ENCODE peak calls at places on chromosomes 5 and 9, in ten cellular contexts. One of them, this sample, is unnamed.
A peak's percentile ranks its signal among the peaks of the same experiment; 100 is the strongest.

GRCh38 chr5:7873216-7873615 is 4.3 kb downstream of the MTRR start:
- DNase-seq in HCT116: no peak
- DNase-seq in lower leg skin: no peak
- DNase-seq in WERI-Rb-1: no peak
- DNase-seq in CD8-positive, alpha-beta T cell: no peak
- DNase-seq in sigmoid colon: no peak
- DNase-seq in foreskin fibroblast: no peak
- DNase-seq in hepatocyte: no peak
- DNase-seq in fibroblast of pulmonary artery: no peak
- DNase-seq in heart left ventricle: no peak
- DNase-seq in this sample: no peak

GRCh38 chr9:8895498-8896224 is 1096.1 kb upstream of the DMAC1 start:
- DNase-seq in HCT116: no peak
- DNase-seq in CD8-positive, alpha-beta T cell: no peak
- DNase-seq in lower leg skin: no peak
- DNase-seq in hepatocyte: peak; percentile 72
- DNase-seq in fibroblast of pulmonary artery: peak; percentile 65
- DNase-seq in sigmoid colon: no peak
- DNase-seq in heart left ventricle: no peak
- DNase-seq in foreskin fibroblast: peak; percentile 68
- DNase-seq in WERI-Rb-1: peak; percentile 13
- DNase-seq in this sample: peak; percentile 62

GRCh38 chr5:113435571-113435970 is 782 bp upstream of the TSSK1B start:
- DNase-seq in CD8-positive, alpha-beta T cell: no peak
- DNase-seq in WERI-Rb-1: no peak
- DNase-seq in fibroblast of pulmonary artery: no peak
- DNase-seq in foreskin fibroblast: no peak
- DNase-seq in HCT116: no peak
- DNase-seq in lower leg skin: no peak
- DNase-seq in sigmoid colon: no peak
- DNase-seq in heart left ventricle: peak; percentile 55
- DNase-seq in hepatocyte: no peak
- DNase-seq in this sample: no peak

GRCh38 chr9:89951671-89952070 is 346.9 kb downstream of the GADD45G start:
- DNase-seq in lower leg skin: no peak
- DNase-seq in sigmoid colon: no peak
- DNase-seq in heart left ventricle: no peak
- DNase-seq in CD8-positive, alpha-beta T cell: no peak
- DNase-seq in hepatocyte: no peak
- DNase-seq in fibroblast of pulmonary artery: no peak
- DNase-seq in WERI-Rb-1: no peak
- DNase-seq in HCT116: no peak
- DNase-seq in foreskin fibroblast: no peak
- DNase-seq in this sample: peak; percentile 56

GRCh38 chr5:146283344-146283761 is 55.3 kb upstream of the POU4F3 start:
- DNase-seq in HCT116: peak; percentile 86
- DNase-seq in WERI-Rb-1: no peak
- DNase-seq in lower leg skin: no peak
- DNase-seq in foreskin fibroblast: peak; percentile 81
- DNase-seq in CD8-positive, alpha-beta T cell: no peak
- DNase-seq in heart left ventricle: no peak
- DNase-seq in sigmoid colon: no peak
- DNase-seq in hepatocyte: peak; percentile 12
- DNase-seq in fibroblast of pulmonary artery: peak; percentile 88
- DNase-seq in this sample: peak; percentile 83

GRCh38 chr5:154168395-154168794 is 22.1 kb upstream of the GALNT10 start:
- DNase-seq in foreskin fibroblast: peak; percentile 29
- DNase-seq in hepatocyte: no peak
- DNase-seq in CD8-positive, alpha-beta T cell: no peak
- DNase-seq in HCT116: no peak
- DNase-seq in fibroblast of pulmonary artery: no peak
- DNase-seq in WERI-Rb-1: no peak
- DNase-seq in heart left ventricle: peak; percentile 36
- DNase-seq in sigmoid colon: no peak
- DNase-seq in lower leg skin: no peak
- DNase-seq in this sample: peak; percentile 28

GRCh38 chr5:11524188-11524587 is 380.1 kb downstream of the CTNND2 start:
- DNase-seq in sigmoid colon: no peak
- DNase-seq in HCT116: no peak
- DNase-seq in foreskin fibroblast: no peak
- DNase-seq in WERI-Rb-1: no peak
- DNase-seq in CD8-positive, alpha-beta T cell: no peak
- DNase-seq in lower leg skin: no peak
- DNase-seq in heart left ventricle: no peak
- DNase-seq in hepatocyte: no peak
- DNase-seq in fibroblast of pulmonary artery: no peak
- DNase-seq in this sample: no peak

GRCh38 chr5:1172670-1173404 is 28.6 kb upstream of the SLC6A19 start:
- DNase-seq in heart left ventricle: no peak
- DNase-seq in fibroblast of pulmonary artery: no peak
- DNase-seq in CD8-positive, alpha-beta T cell: no peak
- DNase-seq in foreskin fibroblast: no peak
- DNase-seq in lower leg skin: no peak
- DNase-seq in sigmoid colon: no peak
- DNase-seq in HCT116: no peak
- DNase-seq in hepatocyte: no peak
- DNase-seq in WERI-Rb-1: no peak
- DNase-seq in this sample: no peak

GRCh38 chr5:96432245-96433065 is 593 bp downstream of the PCSK1 start:
- DNase-seq in foreskin fibroblast: peak; percentile 30
- DNase-seq in CD8-positive, alpha-beta T cell: no peak
- DNase-seq in hepatocyte: peak; percentile 6
- DNase-seq in sigmoid colon: no peak
- DNase-seq in fibroblast of pulmonary artery: no peak
- DNase-seq in heart left ventricle: no peak
- DNase-seq in HCT116: no peak
- DNase-seq in WERI-Rb-1: peak; percentile 39
- DNase-seq in lower leg skin: no peak
- DNase-seq in this sample: peak; percentile 49

GRCh38 chr5:22852807-22853670 is at the start of gene CDH12:
- DNase-seq in hepatocyte: peak; percentile 26
- DNase-seq in lower leg skin: peak; percentile 78
- DNase-seq in foreskin fibroblast: no peak
- DNase-seq in fibroblast of pulmonary artery: no peak
- DNase-seq in sigmoid colon: no peak
- DNase-seq in WERI-Rb-1: peak; percentile 79
- DNase-seq in CD8-positive, alpha-beta T cell: no peak
- DNase-seq in heart left ventricle: no peak
- DNase-seq in HCT116: no peak
- DNase-seq in this sample: no peak

GRCh38 chr5:169408735-169409134 is 107.8 kb upstream of the SLIT3 start:
- DNase-seq in foreskin fibroblast: peak; percentile 43
- DNase-seq in fibroblast of pulmonary artery: no peak
- DNase-seq in sigmoid colon: no peak
- DNase-seq in lower leg skin: no peak
- DNase-seq in heart left ventricle: no peak
- DNase-seq in hepatocyte: no peak
- DNase-seq in HCT116: no peak
- DNase-seq in CD8-positive, alpha-beta T cell: no peak
- DNase-seq in WERI-Rb-1: no peak
- DNase-seq in this sample: peak; percentile 69

DNA sequence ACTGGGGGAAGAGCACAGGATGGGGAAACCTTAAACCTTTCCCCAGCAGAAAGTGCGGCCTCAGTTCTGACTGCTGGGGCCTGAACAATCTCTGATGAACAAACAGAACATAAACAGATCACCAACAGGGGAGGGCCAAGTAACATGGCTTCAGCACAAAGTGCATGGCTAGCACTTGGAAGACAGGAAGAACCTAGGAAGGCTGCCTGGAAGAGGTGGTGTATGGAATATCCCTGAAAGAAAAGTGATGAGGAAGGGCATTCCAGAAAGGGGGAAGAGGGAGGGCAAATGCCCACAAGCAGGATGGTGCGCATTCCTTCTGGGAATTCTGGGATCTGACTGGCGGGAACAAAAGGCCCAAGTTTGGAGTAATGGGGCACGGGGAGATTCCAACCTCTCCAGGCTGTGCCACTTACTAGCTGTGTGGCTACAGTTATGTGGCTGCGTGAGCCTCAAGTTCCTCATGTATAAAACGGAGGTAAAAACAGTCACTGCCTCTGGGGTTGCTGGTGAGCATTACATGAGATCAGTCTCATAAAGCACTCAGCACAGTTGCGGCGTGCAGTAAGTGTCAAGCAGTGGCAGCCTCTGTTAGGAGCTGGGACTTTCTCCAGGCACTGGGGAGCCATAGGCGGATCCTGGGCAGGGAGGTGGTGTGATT is 1.6 kb downstream of the PDGFRB start:
- DNase-seq in heart left ventricle: no peak
- DNase-seq in fibroblast of pulmonary artery: peak; percentile 74
- DNase-seq in foreskin fibroblast: peak; percentile 86
- DNase-seq in lower leg skin: no peak
- DNase-seq in CD8-positive, alpha-beta T cell: no peak
- DNase-seq in hepatocyte: peak; percentile 69
- DNase-seq in WERI-Rb-1: no peak
- DNase-seq in sigmoid colon: no peak
- DNase-seq in HCT116: no peak
- DNase-seq in this sample: peak; percentile 75
- H3K4me3 ChIP-seq in heart left ventricle: peak overlapping the region; percentile 50
- H3K4me3 ChIP-seq in fibroblast of pulmonary artery: peak overlapping the region; percentile 94
- H3K4me3 ChIP-seq in foreskin fibroblast: peak overlapping the region; percentile 99
- H3K4me3 ChIP-seq in lower leg skin: peak overlapping the region; percentile 40
- H3K4me3 ChIP-seq in CD8-positive, alpha-beta T cell: no peak overlapping the region
- H3K4me3 ChIP-seq in hepatocyte: no peak overlapping the region
- H3K4me3 ChIP-seq in WERI-Rb-1: no peak overlapping the region
- H3K4me3 ChIP-seq in sigmoid colon: peak overlapping the region; percentile 61
- H3K4me3 ChIP-seq in HCT116: no peak overlapping the region
- H3K4me3 ChIP-seq in this sample: peak overlapping the region; percentile 97

DNA sequence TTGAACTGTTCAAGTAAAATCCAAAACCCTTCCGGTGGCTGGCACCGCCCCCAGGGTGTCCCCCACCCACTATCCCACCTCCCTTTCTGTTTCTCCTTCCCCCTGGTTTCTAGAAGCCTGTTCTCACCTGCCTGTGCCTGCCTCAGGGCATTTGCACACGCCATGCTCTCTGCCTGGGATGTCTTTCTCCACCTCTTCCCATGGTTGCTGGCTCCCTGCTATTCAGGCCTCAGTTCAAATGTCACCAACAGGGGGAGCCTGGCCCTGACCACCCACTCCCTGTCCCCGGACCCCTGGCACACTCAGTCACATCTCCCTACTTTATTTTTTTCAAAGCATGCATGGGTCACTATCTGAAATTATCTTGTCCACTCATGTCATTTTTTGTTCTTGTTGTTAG is 39.9 kb upstream of the EEIG1 start:
- DNase-seq in WERI-Rb-1: no peak
- DNase-seq in foreskin fibroblast: no peak
- DNase-seq in sigmoid colon: no peak
- DNase-seq in heart left ventricle: no peak
- DNase-seq in lower leg skin: no peak
- DNase-seq in CD8-positive, alpha-beta T cell: no peak
- DNase-seq in hepatocyte: no peak
- DNase-seq in HCT116: no peak
- DNase-seq in fibroblast of pulmonary artery: no peak
- DNase-seq in this sample: no peak
- TF ChIP-seq CTCF in WERI-Rb-1: peak; percentile 62
- TF ChIP-seq CTCF in foreskin fibroblast: peak; percentile 16
- TF ChIP-seq CTCF in sigmoid colon: no peak
- TF ChIP-seq CTCF in heart left ventricle: no peak
- TF ChIP-seq CTCF in lower leg skin: no peak
- TF ChIP-seq CTCF in CD8-positive, alpha-beta T cell: no peak
- TF ChIP-seq CTCF in hepatocyte: no peak
- TF ChIP-seq CTCF in HCT116: peak; percentile 16
- TF ChIP-seq CTCF in fibroblast of pulmonary artery: peak; percentile 32
- TF ChIP-seq CTCF in this sample: peak; percentile 10

GRCh38 chr9:95055851-95056551 is 261.5 kb downstream of the FANCC start:
- DNase-seq in HCT116: no peak
- DNase-seq in lower leg skin: no peak
- DNase-seq in sigmoid colon: no peak
- DNase-seq in hepatocyte: no peak
- DNase-seq in heart left ventricle: no peak
- DNase-seq in CD8-positive, alpha-beta T cell: no peak
- DNase-seq in fibroblast of pulmonary artery: peak; percentile 73
- DNase-seq in foreskin fibroblast: peak; percentile 72
- DNase-seq in WERI-Rb-1: no peak
- DNase-seq in this sample: peak; percentile 43
- H3K4me3 ChIP-seq in HCT116: no peak overlapping the region
- H3K4me3 ChIP-seq in lower leg skin: no peak overlapping the region
- H3K4me3 ChIP-seq in sigmoid colon: peak overlapping the region; percentile 41
- H3K4me3 ChIP-seq in hepatocyte: no peak overlapping the region
- H3K4me3 ChIP-seq in heart left ventricle: peak overlapping the region; percentile 26
- H3K4me3 ChIP-seq in CD8-positive, alpha-beta T cell: no peak overlapping the region
- H3K4me3 ChIP-seq in fibroblast of pulmonary artery: no peak overlapping the region
- H3K4me3 ChIP-seq in foreskin fibroblast: peak overlapping the region; percentile 30
- H3K4me3 ChIP-seq in WERI-Rb-1: no peak overlapping the region
- H3K4me3 ChIP-seq in this sample: no peak overlapping the region

GRCh38 chr9:69719368-69719767 is 40.4 kb downstream of the PTAR1 start:
- DNase-seq in CD8-positive, alpha-beta T cell: no peak
- DNase-seq in HCT116: no peak
- DNase-seq in hepatocyte: peak; percentile 14
- DNase-seq in sigmoid colon: no peak
- DNase-seq in foreskin fibroblast: no peak
- DNase-seq in lower leg skin: no peak
- DNase-seq in fibroblast of pulmonary artery: peak; percentile 54
- DNase-seq in WERI-Rb-1: no peak
- DNase-seq in heart left ventricle: no peak
- DNase-seq in this sample: peak; percentile 8

GRCh38 chr9:69715825-69716224 is 43.7 kb upstream of the APBA1 start:
- DNase-seq in foreskin fibroblast: no peak
- DNase-seq in sigmoid colon: no peak
- DNase-seq in fibroblast of pulmonary artery: no peak
- DNase-seq in WERI-Rb-1: no peak
- DNase-seq in CD8-positive, alpha-beta T cell: no peak
- DNase-seq in HCT116: no peak
- DNase-seq in hepatocyte: no peak
- DNase-seq in heart left ventricle: no peak
- DNase-seq in lower leg skin: no peak
- DNase-seq in this sample: no peak

GRCh38 chr9:69718218-69718617 is 41.6 kb downstream of the PTAR1 start:
- DNase-seq in WERI-Rb-1: no peak
- DNase-seq in sigmoid colon: no peak
- DNase-seq in fibroblast of pulmonary artery: no peak
- DNase-seq in foreskin fibroblast: no peak
- DNase-seq in CD8-positive, alpha-beta T cell: no peak
- DNase-seq in hepatocyte: no peak
- DNase-seq in heart left ventricle: no peak
- DNase-seq in HCT116: no peak
- DNase-seq in lower leg skin: no peak
- DNase-seq in this sample: no peak

GRCh38 chr9:69715096-69715495 is 42.9 kb upstream of the APBA1 start:
- DNase-seq in hepatocyte: no peak
- DNase-seq in foreskin fibroblast: no peak
- DNase-seq in CD8-positive, alpha-beta T cell: no peak
- DNase-seq in HCT116: no peak
- DNase-seq in lower leg skin: no peak
- DNase-seq in sigmoid colon: no peak
- DNase-seq in fibroblast of pulmonary artery: no peak
- DNase-seq in heart left ventricle: no peak
- DNase-seq in WERI-Rb-1: no peak
- DNase-seq in this sample: no peak
- TF ChIP-seq CTCF in hepatocyte: no peak
- TF ChIP-seq CTCF in foreskin fibroblast: no peak
- TF ChIP-seq CTCF in CD8-positive, alpha-beta T cell: no peak
- TF ChIP-seq CTCF in HCT116: no peak
- TF ChIP-seq CTCF in lower leg skin: no peak
- TF ChIP-seq CTCF in sigmoid colon: no peak
- TF ChIP-seq CTCF in fibroblast of pulmonary artery: no peak
- TF ChIP-seq CTCF in heart left ventricle: no peak
- TF ChIP-seq CTCF in WERI-Rb-1: no peak
- TF ChIP-seq CTCF in this sample: no peak

GRCh38 chr9:98888794-98889495 is 54.8 kb upstream of the COL15A1 start:
- DNase-seq in WERI-Rb-1: no peak
- DNase-seq in CD8-positive, alpha-beta T cell: no peak
- DNase-seq in sigmoid colon: no peak
- DNase-seq in foreskin fibroblast: peak; percentile 58
- DNase-seq in HCT116: no peak
- DNase-seq in hepatocyte: no peak
- DNase-seq in fibroblast of pulmonary artery: no peak
- DNase-seq in lower leg skin: peak; percentile 75
- DNase-seq in heart left ventricle: peak; percentile 66
- DNase-seq in this sample: peak; percentile 59
- H3K4me3 ChIP-seq in WERI-Rb-1: no peak overlapping the region
- H3K4me3 ChIP-seq in CD8-positive, alpha-beta T cell: no peak overlapping the region
- H3K4me3 ChIP-seq in sigmoid colon: no peak overlapping the region
- H3K4me3 ChIP-seq in foreskin fibroblast: no peak overlapping the region
- H3K4me3 ChIP-seq in HCT116: no peak overlapping the region
- H3K4me3 ChIP-seq in hepatocyte: no peak overlapping the region
- H3K4me3 ChIP-seq in fibroblast of pulmonary artery: no peak overlapping the region
- H3K4me3 ChIP-seq in lower leg skin: no peak overlapping the region
- H3K4me3 ChIP-seq in heart left ventricle: no peak overlapping the region
- H3K4me3 ChIP-seq in this sample: no peak overlapping the region